ENCODE peak calls at places on chromosomes 3 and 15, in four cellular contexts. J is sigmoid colon, Z is GM23248, M is gastrocnemius medialis. C is an unnamed sample. For H3K4me1 and H3K9me3, the result is how much of the 10 kb centered on the place peaks cover.

GRCh38 chr3:161770532-161771386 is 274.2 kb downstream of the OTOL1 start:
- DNase-seq in Z (no peak), M (no peak), J (no peak), C (no peak)

GRCh38 chr3:15281817-15282216 is 50.6 kb downstream of the SH3BP5 start:
- DNase-seq in J (no peak), Z (no peak), M (no peak), C (no peak)

GRCh38 chr15:29788433-29789034 is 33.7 kb downstream of the TJP1 start:
- DNase-seq in M (no peak), Z (no peak), J (no peak), C (no peak)

GRCh38 chr15:34109775-34110663 is 8.1 kb downstream of the PGBD4 start:
- DNase-seq in M (no peak), J (no peak), Z (peak), C (no peak)

GRCh38 chr15:27676647-27677046 is 422.5 kb downstream of the OCA2 start:
- DNase-seq in Z (no peak), J (no peak), M (no peak), C (no peak)

GRCh38 chr3:48118322-48118721 is 69.9 kb downstream of the CDC25A start:
- DNase-seq in Z (no peak), J (no peak), M (no peak), C (no peak)

GRCh38 chr3:171255236-171255806 is 204.9 kb downstream of the TNIK start:
- DNase-seq in Z (no peak), M (no peak), J (no peak), C (no peak)

GRCh38 chr3:152780553-152780952 is 54.4 kb upstream of the P2RY1 start:
- DNase-seq in Z (peak), M (no peak), J (no peak), C (no peak)

GRCh38 chr15:41935566-41936020 is 36.8 kb downstream of the EHD4 start:
- DNase-seq in J (peak), Z (no peak), M (no peak), C (no peak)

GRCh38 chr3:168044049-168044448 is 51.7 kb downstream of the GOLIM4 start:
- DNase-seq in M (no peak), J (no peak), Z (no peak), C (no peak)

GRCh38 chr15:89307046-89307587 is 27.5 kb downstream of the POLG start:
- DNase-seq in M (no peak), J (no peak), Z (peak), C (no peak)

GRCh38 chr15:67024322-67024997 is 40.9 kb upstream of the SMAD3 start:
- DNase-seq in M (peak), J (peak), Z (peak), C (peak)

GRCh38 chr3:45761831-45762230 is 34.5 kb downstream of the SLC6A20 start:
- DNase-seq in M (no peak), J (no peak), Z (no peak), C (no peak)

GRCh38 chr3:49716691-49717538 is 2.6 kb downstream of the AMIGO3 start:
- DNase-seq in Z (no peak), J (peak), M (no peak), C (peak)

GRCh38 chr15:28103402-28103801 is 4.3 kb upstream of the OCA2 start:
- DNase-seq in Z (no peak), J (peak), M (no peak), C (no peak)

GRCh38 chr15:74326759-74327158 is 40.7 kb downstream of the CYP11A1 start:
- DNase-seq in J (no peak), Z (no peak), M (no peak), C (no peak)

GRCh38 chr15:91948001-91948608 is 94.6 kb downstream of the SLCO3A1 start:
- DNase-seq in M (no peak), Z (peak), J (no peak), C (no peak)

GRCh38 chr3:136982520-136983138 is 24.8 kb downstream of the IL20RB start:
- DNase-seq in J (no peak), M (no peak), Z (no peak), C (no peak)

GRCh38 chr3:146817705-146818104 is 212.6 kb upstream of the PLSCR5 start:
- DNase-seq in M (no peak), Z (peak), J (no peak), C (no peak)

GRCh38 chr3:57977755-57978715 is 30.2 kb upstream of the FLNB start:
- DNase-seq in J (no peak), Z (peak), M (no peak), C (peak)

GRCh38 chr15:67776600-67776999 is 48.7 kb upstream of the SKOR1 start:
- DNase-seq in J (no peak), M (no peak), Z (peak), C (no peak)

GRCh38 chr3:62233065-62233464 is 140.3 kb downstream of the FEZF2 start:
- DNase-seq in Z (no peak), J (no peak), M (no peak), C (no peak)

GRCh38 chr3:9552252-9552999 is 1.2 kb downstream of the LHFPL4 start:
- DNase-seq in Z (peak), M (no peak), J (no peak), C (peak)

GRCh38 chr3:145219355-145220196 is 941.4 kb downstream of the PLOD2 start:
- DNase-seq in Z (no peak), J (no peak), M (no peak), C (no peak)

GRCh38 chr3:106268696-106269095 is 399.9 kb upstream of the CBLB start:
- DNase-seq in J (no peak), M (no peak), Z (no peak), C (no peak)

GRCh38 chr3:20064387-20064786 is 24.1 kb downstream of the KAT2B start:
- DNase-seq in J (no peak), Z (no peak), M (no peak), C (no peak)
- H3K4me1 ChIP-seq in J (under half), Z (under half), M (under half), C (under half)

GRCh38 chr15:79914728-79915127 is 17.9 kb upstream of the MTHFS start:
- DNase-seq in M (no peak), Z (no peak), J (no peak), C (no peak)
- H3K9me3 ChIP-seq in M (under half), Z (under half), J (under half), C (under half)

DNA sequence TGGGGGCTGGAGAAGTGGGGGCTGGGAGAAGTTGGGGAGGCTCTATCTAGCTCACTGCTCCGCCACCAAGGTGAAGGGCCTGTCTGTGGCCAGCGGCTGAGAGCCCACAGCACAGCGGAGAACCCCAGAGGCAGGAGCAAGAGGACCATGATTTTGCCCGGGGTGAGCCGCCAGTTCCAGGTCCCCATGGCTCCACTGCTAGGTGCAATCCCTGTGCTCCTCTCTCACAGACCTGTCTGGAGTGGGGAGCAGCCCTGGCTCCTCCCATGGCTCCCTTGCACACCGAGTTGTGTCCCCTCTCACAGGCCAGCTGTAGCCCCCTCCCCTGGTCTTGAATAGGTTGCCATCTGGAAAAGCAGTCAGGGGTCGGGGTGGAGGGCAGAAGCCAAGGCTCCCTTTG is 4.6 kb upstream of the NRROS start:
- DNase-seq in M (no peak), J (no peak), Z (no peak), C (no peak)
- H3K4me1 ChIP-seq in M (under half), J (under half), Z (under half), C (under half)

GRCh38 chr3:104275199-104275598 is 1091.5 kb upstream of the ALCAM start:
- DNase-seq in J (no peak), M (no peak), Z (no peak), C (no peak)

GRCh38 chr3:104281713-104282112 is 1085.0 kb upstream of the ALCAM start:
- DNase-seq in J (no peak), M (no peak), Z (no peak), C (no peak)

DNA sequence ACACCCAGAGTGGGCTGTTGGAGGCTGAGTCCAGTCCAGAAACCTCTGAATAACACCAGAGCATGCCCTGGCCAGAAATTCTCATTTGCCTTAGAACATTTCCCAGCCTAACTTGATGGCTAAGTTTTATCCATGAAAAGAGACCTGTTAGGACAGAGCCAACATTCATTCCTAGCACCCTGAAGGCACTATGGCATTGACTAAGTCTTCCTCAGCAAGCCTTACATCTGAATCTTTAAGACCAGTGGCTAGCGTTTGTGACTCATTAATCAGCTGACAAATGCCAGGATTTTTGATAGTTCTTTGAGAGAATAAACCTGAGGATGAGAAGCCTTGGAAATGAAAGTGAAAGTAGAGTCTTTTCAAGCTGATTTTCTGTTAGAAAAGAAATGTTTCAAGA is 1087.1 kb upstream of the ALCAM start:
- DNase-seq in J (no peak), Z (peak), M (no peak), C (no peak)
- H3K9me3 ChIP-seq in J (under half), Z (under half), M (under half), C (under half)

DNA sequence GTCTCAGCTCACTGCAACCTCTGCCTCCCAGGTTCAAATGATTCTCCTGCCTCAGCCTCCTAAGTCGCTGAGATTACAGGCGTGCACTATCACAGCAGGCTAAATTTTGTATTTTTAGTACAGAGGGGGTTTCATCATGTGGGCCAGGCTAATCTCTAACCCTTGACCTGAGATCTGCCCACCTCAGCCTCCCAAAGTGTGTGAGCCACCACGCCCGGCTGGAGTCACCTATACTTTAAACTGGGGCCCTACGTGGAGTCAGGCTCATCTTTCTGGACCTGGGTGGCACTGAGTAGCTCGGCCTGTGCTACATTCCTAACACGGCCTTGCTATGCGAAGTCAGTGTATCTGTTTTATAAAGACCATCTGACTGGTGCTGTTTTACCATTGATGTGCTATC is 5.8 kb downstream of the GPR171 start:
- DNase-seq in M (no peak), Z (no peak), J (no peak), C (no peak)
- H3K4me1 ChIP-seq in M (under half), Z (under half), J (under half), C (half or more)

DNA sequence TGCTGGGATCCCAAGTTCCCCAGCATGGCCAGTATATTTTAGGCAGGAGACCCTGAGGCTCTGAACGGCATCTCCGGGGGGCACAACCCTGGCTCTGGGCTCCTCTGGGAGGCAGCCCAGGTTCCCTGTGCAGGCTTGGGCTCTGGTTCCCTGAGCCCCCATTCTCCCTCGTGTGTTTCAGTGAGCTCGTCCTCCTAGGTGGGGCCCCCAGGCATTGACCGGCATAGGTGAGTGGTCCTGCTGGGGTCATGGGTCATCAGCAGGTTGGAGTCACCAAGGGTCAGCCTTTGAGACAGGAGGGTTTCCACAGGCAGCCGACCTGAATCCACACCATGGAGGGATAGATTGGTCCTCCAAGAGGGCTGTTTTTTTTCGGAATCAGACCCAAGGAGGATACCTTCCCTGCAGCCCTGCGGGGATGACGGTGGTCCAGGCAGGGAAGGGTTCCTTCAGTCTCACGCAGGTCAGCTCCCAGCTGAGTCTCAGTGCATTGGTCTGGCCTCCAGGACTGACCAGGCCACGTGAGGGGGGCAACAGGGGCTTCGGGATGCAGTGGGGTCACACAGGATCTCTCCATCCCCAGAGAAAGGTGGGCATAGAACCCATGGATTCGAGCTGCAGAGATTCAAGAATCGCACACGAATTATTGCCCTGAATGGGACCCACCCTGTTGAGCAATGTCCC is 226.0 kb downstream of the SNRPN start:
- DNase-seq in J (peak), Z (no peak), M (no peak), C (no peak)
- H3K9me3 ChIP-seq in J (under half), Z (under half), M (under half), C (half or more)

GRCh38 chr3:138325990-138326389 is 3.7 kb downstream of the NME9 start:
- DNase-seq in Z (no peak), M (no peak), J (no peak), C (no peak)
- H3K4me1 ChIP-seq in Z (under half), M (under half), J (under half), C (under half)

C was measured in Caco-2.